ENCODE peak calls at places on chromosomes 6 and 20, in four cellular contexts. T, U, C and R are unnamed samples.

GRCh38 chr20:49814057-49814675 is 1.5 kb downstream of the SLC9A8 start:
- DNase-seq in C (no peak), T (no peak), U (no peak), R (no peak)

GRCh38 chr6:37620519-37620918 is 77.2 kb downstream of the MDGA1 start:
- DNase-seq in U (peak; percentile 73), T (no peak), C (no peak), R (no peak)

GRCh38 chr6:5580736-5581568 is 319.6 kb downstream of the FARS2 start:
- DNase-seq in C (no peak), T (no peak), U (no peak), R (no peak)

GRCh38 chr6:53065266-53066058 is at the start of gene FBXO9:
- DNase-seq in C (no peak), T (peak; percentile 84), U (peak; percentile 58), R (peak; percentile 79)

GRCh38 chr20:43404880-43405279 is 52.8 kb upstream of the SRSF6 start:
- DNase-seq in C (no peak), U (peak; percentile 34), T (peak; percentile 55), R (no peak)

GRCh38 chr20:62675156-62675871 is 33.0 kb downstream of the SLCO4A1 start:
- DNase-seq in U (no peak), T (no peak), C (no peak), R (no peak)

GRCh38 chr6:33980176-33980805 is 165.6 kb downstream of the GRM4 start:
- DNase-seq in C (no peak), T (no peak), U (no peak), R (no peak)

GRCh38 chr6:159915397-159915796 is 24.6 kb downstream of the MAS1 start:
- DNase-seq in U (no peak), C (no peak), T (no peak), R (no peak)

GRCh38 chr6:91476000-91476399 is 889.1 kb upstream of the MAP3K7 start:
- DNase-seq in U (peak; percentile 7), T (no peak), C (no peak), R (peak; percentile 9)

GRCh38 chr6:112144145-112144926 is 56.9 kb downstream of the FAM229B start:
- DNase-seq in T (no peak), C (no peak), U (peak; percentile 30), R (no peak)

GRCh38 chr20:2631228-2631627 is 21.2 kb upstream of the NOP56 start:
- DNase-seq in U (no peak), C (no peak), T (no peak), R (no peak)
- TF ChIP-seq FOXK2 in U (no peak), C (no peak), T (no peak), R (no peak)

DNA sequence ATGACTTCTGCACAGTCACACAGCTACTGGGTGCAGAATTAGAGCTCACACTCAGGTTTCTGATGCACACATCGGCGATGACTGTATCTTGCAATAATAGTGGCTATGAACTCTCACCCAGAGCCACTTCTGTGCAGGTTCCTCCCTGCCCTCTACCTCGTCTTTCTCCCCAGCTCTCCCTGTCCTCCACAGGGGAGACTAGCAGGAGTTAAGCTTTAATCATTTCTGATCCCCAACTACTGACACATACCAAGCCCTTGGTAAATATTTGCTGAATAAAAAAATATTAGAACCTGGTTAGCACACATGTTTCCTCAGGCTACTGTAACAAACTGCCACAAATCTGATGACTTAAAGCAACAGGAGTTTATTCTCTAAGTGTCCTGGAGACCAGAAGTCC is 222.7 kb upstream of the FOXA2 start:
- DNase-seq in U (no peak), T (no peak), C (no peak), R (no peak)
- TF ChIP-seq SP1 in U (no peak), T (no peak), C (no peak), R (no peak)

DNA sequence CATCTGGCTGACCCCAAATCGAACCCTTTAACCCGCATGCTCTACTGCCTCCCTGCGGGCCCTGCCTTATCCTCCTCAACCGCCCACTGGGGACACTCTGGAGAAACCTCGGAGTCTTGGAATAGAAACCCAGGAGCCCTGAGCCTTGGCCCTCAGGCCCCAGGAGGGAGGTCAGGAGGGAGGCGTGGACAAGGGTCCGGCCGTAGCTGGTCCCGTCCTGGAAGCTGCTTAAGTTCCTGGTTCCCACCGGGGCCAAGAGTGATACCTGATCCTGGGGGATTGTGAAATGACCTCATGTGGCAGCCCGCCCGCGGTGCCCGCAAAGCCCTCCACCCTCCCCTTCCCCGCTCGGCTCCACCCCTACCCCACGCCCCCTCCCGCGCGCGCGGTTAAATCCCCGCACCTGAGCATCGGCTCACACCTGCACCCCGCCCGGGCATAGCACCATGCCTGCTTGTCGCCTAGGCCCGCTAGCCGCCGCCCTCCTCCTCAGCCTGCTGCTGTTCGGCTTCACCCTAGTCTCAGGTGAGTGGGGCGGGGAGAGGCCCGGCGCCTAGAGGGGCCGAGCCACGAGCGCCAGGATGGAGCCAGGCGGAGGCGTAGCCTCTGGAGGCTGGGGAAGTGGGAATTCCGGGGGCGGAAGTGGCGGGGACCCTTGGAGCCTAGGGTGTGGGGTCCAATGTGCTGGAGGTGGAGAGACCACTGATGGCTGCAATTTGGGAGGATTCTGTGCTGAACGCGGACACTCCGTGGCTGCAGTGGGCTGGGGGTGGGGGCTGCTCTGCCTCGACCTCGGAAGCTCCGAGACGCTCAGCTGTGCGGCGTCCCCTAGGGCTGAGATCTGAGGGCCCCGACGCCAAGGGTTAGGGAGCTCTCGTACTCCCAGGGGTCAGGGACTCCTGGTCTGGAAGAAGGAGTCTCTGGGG is at the start of gene WFDC2:
- DNase-seq in U (no peak), C (no peak), T (no peak), R (no peak)
- TF ChIP-seq FOXK2 in U (no peak), C (no peak), T (no peak), R (no peak)

DNA sequence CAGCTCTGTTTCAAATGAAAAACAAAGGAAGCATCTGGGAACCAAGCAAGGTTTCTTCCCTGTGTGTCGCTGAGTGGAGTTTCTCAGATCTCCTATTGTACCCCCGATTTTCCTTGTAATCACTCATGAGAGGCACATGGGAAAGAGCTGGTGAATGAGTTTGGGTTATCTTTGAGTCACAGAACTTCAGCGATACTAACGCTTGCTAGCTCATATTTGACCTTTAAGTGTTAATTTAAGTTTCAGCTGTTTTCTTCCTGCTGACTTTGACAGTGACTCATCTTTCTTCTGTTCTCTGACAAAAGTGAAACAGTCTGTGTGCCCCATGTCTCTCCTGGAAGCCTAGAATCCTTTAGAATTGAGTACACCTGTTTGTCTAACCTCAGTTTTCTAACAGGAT is 261.1 kb upstream of the RGS17 start:
- DNase-seq in U (no peak), C (no peak), T (no peak), R (no peak)
- TF ChIP-seq SP1 in U (no peak), C (no peak), T (no peak), R (no peak)

DNA sequence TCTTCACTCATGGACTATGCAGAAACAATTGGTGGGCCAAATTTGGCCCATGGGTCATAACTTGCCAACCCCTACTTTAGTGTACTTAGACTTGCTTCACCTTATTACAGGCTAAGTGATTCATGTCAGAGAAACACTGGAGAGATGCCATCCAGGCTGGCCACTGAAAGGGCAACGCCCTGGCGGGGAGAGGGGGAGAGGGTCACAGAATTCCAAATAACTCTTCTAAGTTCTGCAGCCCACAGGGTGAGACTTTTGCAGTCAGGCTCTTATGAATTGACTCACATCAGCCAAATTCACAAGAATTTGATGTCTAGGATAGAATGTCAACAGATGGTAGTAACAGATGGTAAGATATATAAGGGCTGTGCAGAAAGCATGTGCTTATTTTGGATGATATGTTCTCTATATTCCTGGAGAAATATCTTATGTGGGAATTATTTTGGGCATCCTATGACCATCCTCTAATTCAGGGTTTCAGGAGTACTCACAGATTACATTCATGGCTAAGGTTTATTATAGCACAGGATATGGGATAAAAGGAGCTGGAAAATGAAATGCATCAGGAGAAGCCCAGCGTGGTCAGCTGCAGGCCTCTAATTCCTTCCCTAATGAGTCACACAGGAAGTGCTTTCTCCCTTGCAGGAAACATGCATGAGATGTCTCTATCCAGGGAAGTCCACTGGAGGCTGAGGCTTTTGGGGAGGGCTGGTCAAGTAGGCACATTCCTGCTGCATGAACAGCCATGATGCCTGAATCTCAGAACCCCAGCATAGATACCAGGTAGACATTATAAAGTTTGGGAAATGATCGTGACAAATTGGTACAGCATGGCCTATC is 58.7 kb upstream of the RIN2 start:
- DNase-seq in T (no peak), U (no peak), C (no peak), R (no peak)
- TF ChIP-seq FOXK2 in T (no peak), U (no peak), C (no peak), R (no peak)